ENCODE peak calls at places on chromosomes 5 and 9, in six cellular contexts. One of them, this sample, is unnamed.

GRCh38 chr5:105922574-105922973 is 1748.2 kb downstream of the EFNA5 start:
- DNase-seq in coronary artery: no peak
- DNase-seq in AG10803: no peak
- DNase-seq in Peyer's patch: no peak
- DNase-seq in bronchial epithelial cell: peak; percentile 33
- DNase-seq in choroid plexus epithelial cell: no peak
- DNase-seq in this sample: peak; percentile 39

GRCh38 chr5:371811-372555 is 50.5 kb downstream of the AHRR start:
- DNase-seq in bronchial epithelial cell: no peak
- DNase-seq in AG10803: peak; percentile 40
- DNase-seq in coronary artery: peak; percentile 56
- DNase-seq in Peyer's patch: peak; percentile 42
- DNase-seq in choroid plexus epithelial cell: peak; percentile 28
- DNase-seq in this sample: no peak

GRCh38 chr9:20243866-20244647 is 378.2 kb downstream of the MLLT3 start:
- DNase-seq in AG10803: no peak
- DNase-seq in bronchial epithelial cell: no peak
- DNase-seq in Peyer's patch: no peak
- DNase-seq in coronary artery: no peak
- DNase-seq in choroid plexus epithelial cell: peak; percentile 10
- DNase-seq in this sample: no peak

GRCh38 chr9:133506653-133507038 is 18.1 kb downstream of the MYMK start:
- DNase-seq in AG10803: peak; percentile 87
- DNase-seq in choroid plexus epithelial cell: peak; percentile 59
- DNase-seq in coronary artery: peak; percentile 87
- DNase-seq in bronchial epithelial cell: no peak
- DNase-seq in Peyer's patch: no peak
- DNase-seq in this sample: no peak

GRCh38 chr9:99905833-99906402 is 536 bp upstream of the STX17 start:
- DNase-seq in choroid plexus epithelial cell: no peak
- DNase-seq in bronchial epithelial cell: peak; percentile 62
- DNase-seq in coronary artery: no peak
- DNase-seq in AG10803: no peak
- DNase-seq in Peyer's patch: no peak
- DNase-seq in this sample: peak; percentile 81

GRCh38 chr9:91191443-91192378 is 170.0 kb downstream of the AUH start:
- DNase-seq in coronary artery: no peak
- DNase-seq in bronchial epithelial cell: no peak
- DNase-seq in choroid plexus epithelial cell: no peak
- DNase-seq in AG10803: no peak
- DNase-seq in Peyer's patch: peak; percentile 76
- DNase-seq in this sample: no peak

GRCh38 chr9:21681641-21682040 is 120.8 kb upstream of the MTAP start:
- DNase-seq in bronchial epithelial cell: peak; percentile 100
- DNase-seq in Peyer's patch: no peak
- DNase-seq in coronary artery: no peak
- DNase-seq in AG10803: peak; percentile 89
- DNase-seq in choroid plexus epithelial cell: peak; percentile 79
- DNase-seq in this sample: peak; percentile 94

GRCh38 chr5:58412932-58413331 is 47.0 kb downstream of the PLK2 start:
- DNase-seq in bronchial epithelial cell: no peak
- DNase-seq in choroid plexus epithelial cell: no peak
- DNase-seq in AG10803: no peak
- DNase-seq in coronary artery: no peak
- DNase-seq in Peyer's patch: no peak
- DNase-seq in this sample: no peak

GRCh38 chr9:114396558-114397218 is 8.9 kb upstream of the AKNA start:
- DNase-seq in bronchial epithelial cell: no peak
- DNase-seq in AG10803: peak; percentile 97
- DNase-seq in coronary artery: no peak
- DNase-seq in Peyer's patch: no peak
- DNase-seq in choroid plexus epithelial cell: peak; percentile 85
- DNase-seq in this sample: no peak

GRCh38 chr5:42131081-42131480 is 206.0 kb downstream of the FBXO4 start:
- DNase-seq in AG10803: no peak
- DNase-seq in Peyer's patch: no peak
- DNase-seq in choroid plexus epithelial cell: no peak
- DNase-seq in coronary artery: no peak
- DNase-seq in bronchial epithelial cell: no peak
- DNase-seq in this sample: no peak

GRCh38 chr9:18472435-18472834 is 1.5 kb upstream of the ADAMTSL1 start:
- DNase-seq in bronchial epithelial cell: peak; percentile 52
- DNase-seq in Peyer's patch: no peak
- DNase-seq in AG10803: no peak
- DNase-seq in choroid plexus epithelial cell: no peak
- DNase-seq in coronary artery: no peak
- DNase-seq in this sample: peak; percentile 71

GRCh38 chr9:18474778-18475177 is 825 bp downstream of the ADAMTSL1 start:
- DNase-seq in AG10803: peak; percentile 63
- DNase-seq in Peyer's patch: no peak
- DNase-seq in bronchial epithelial cell: no peak
- DNase-seq in coronary artery: no peak
- DNase-seq in choroid plexus epithelial cell: peak; percentile 72
- DNase-seq in this sample: no peak

GRCh38 chr9:18473551-18474279 is at the start of gene ADAMTSL1:
- DNase-seq in bronchial epithelial cell: no peak
- DNase-seq in AG10803: peak; percentile 85
- DNase-seq in coronary artery: no peak
- DNase-seq in choroid plexus epithelial cell: peak; percentile 71
- DNase-seq in Peyer's patch: peak; percentile 47
- DNase-seq in this sample: peak; percentile 17

GRCh38 chr9:18477121-18477705 is 3.3 kb downstream of the ADAMTSL1 start:
- DNase-seq in AG10803: no peak
- DNase-seq in bronchial epithelial cell: no peak
- DNase-seq in Peyer's patch: no peak
- DNase-seq in coronary artery: no peak
- DNase-seq in choroid plexus epithelial cell: no peak
- DNase-seq in this sample: no peak

GRCh38 chr9:18472915-18473314 is 1.0 kb upstream of the ADAMTSL1 start:
- DNase-seq in Peyer's patch: no peak
- DNase-seq in coronary artery: no peak
- DNase-seq in choroid plexus epithelial cell: no peak
- DNase-seq in AG10803: peak; percentile 66
- DNase-seq in bronchial epithelial cell: no peak
- DNase-seq in this sample: no peak
- H3K4me3 ChIP-seq in Peyer's patch: no peak overlapping the region
- H3K4me3 ChIP-seq in coronary artery: no peak overlapping the region
- H3K4me3 ChIP-seq in choroid plexus epithelial cell: no peak overlapping the region
- H3K4me3 ChIP-seq in AG10803: peak overlapping the region; percentile 78
- H3K4me3 ChIP-seq in bronchial epithelial cell: no peak overlapping the region
- H3K4me3 ChIP-seq in this sample: no peak overlapping the region

DNA sequence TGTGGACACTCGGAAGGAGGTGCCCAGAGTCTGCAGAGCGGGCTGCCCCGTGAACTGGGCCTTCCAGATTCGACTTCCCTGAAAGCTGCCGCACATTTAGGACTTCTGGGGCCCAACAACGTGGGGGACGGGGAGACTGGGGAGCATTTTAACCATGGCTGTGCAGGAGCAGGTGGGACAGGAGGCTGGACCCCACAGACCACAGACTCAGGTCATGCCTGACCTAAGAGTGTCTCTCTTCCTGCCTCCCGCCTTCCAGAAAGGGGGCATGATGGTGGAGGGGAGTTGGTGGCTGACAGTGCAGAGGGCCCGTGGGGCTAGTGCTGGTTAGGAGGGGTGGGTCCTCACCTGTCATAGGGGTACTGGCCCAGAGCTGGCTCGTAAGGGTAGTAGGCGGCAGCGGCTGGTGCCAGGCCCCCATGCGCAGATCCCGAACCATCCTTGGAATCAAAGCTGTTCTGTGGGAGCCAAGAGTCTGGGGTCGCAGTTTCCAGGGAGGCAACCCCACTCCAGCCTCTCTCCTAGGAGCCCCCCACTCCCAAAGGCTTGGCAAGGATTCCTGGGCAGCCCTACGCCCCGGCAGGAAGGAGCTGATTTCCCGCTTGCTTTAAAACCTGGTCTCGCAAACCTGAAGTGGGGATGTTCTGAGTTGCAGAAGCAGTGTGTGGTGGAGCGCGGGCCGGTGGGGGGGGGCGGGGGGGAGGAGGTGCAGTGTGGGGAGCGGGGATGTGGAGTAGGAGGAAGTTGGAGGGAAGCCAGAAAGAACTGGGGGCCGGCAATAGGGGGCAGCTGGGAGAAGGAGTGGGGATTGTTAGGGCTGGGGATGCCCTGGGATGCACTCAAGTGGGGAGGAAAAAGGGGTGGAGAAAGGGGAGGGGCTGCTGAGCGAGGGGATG is 2.1 kb downstream of the IRX4 start:
- DNase-seq in AG10803: no peak
- DNase-seq in choroid plexus epithelial cell: no peak
- DNase-seq in bronchial epithelial cell: no peak
- DNase-seq in coronary artery: no peak
- DNase-seq in Peyer's patch: no peak
- DNase-seq in this sample: no peak
- H3K4me3 ChIP-seq in AG10803: no peak overlapping the region
- H3K4me3 ChIP-seq in choroid plexus epithelial cell: no peak overlapping the region
- H3K4me3 ChIP-seq in bronchial epithelial cell: no peak overlapping the region
- H3K4me3 ChIP-seq in coronary artery: no peak overlapping the region
- H3K4me3 ChIP-seq in Peyer's patch: no peak overlapping the region
- H3K4me3 ChIP-seq in this sample: no peak overlapping the region

GRCh38 chr5:78109891-78110324 is 184.6 kb downstream of the AP3B1 start:
- DNase-seq in AG10803: no peak
- DNase-seq in choroid plexus epithelial cell: no peak
- DNase-seq in bronchial epithelial cell: no peak
- DNase-seq in coronary artery: no peak
- DNase-seq in Peyer's patch: no peak
- DNase-seq in this sample: no peak
- H3K4me3 ChIP-seq in AG10803: no peak overlapping the region
- H3K4me3 ChIP-seq in choroid plexus epithelial cell: no peak overlapping the region
- H3K4me3 ChIP-seq in bronchial epithelial cell: no peak overlapping the region
- H3K4me3 ChIP-seq in coronary artery: no peak overlapping the region
- H3K4me3 ChIP-seq in Peyer's patch: no peak overlapping the region
- H3K4me3 ChIP-seq in this sample: no peak overlapping the region

GRCh38 chr5:65480306-65480865 is 1.3 kb downstream of the ADAMTS6 start:
- DNase-seq in bronchial epithelial cell: peak; percentile 47
- DNase-seq in coronary artery: peak; percentile 88
- DNase-seq in choroid plexus epithelial cell: peak; percentile 91
- DNase-seq in AG10803: peak; percentile 88
- DNase-seq in Peyer's patch: peak; percentile 76
- DNase-seq in this sample: peak; percentile 65
- H3K4me3 ChIP-seq in bronchial epithelial cell: peak overlapping the region; percentile 31
- H3K4me3 ChIP-seq in coronary artery: peak overlapping the region; percentile 68
- H3K4me3 ChIP-seq in choroid plexus epithelial cell: peak overlapping the region; percentile 64
- H3K4me3 ChIP-seq in AG10803: peak overlapping the region; percentile 79
- H3K4me3 ChIP-seq in Peyer's patch: peak overlapping the region; percentile 59
- H3K4me3 ChIP-seq in this sample: peak overlapping the region; percentile 70

DNA sequence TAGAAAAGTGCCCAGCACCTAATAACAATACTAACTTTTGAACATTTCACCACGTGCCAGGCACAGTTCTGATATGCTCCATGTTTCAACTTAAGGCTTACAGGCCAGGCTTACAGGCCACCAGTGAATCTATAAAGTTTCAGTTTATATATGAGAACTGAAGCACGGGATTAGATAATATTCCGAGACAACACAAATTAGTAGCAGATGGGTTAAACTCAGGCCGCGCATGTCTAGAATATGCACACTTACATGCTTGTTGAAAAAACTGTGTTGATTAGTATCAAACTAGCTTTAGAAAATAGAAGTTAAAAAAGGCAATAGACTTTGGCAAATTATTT is 587.9 kb downstream of the MTRR start:
- DNase-seq in coronary artery: no peak
- DNase-seq in bronchial epithelial cell: no peak
- DNase-seq in Peyer's patch: no peak
- DNase-seq in AG10803: peak; percentile 61
- DNase-seq in choroid plexus epithelial cell: no peak
- DNase-seq in this sample: no peak
- H3K4me3 ChIP-seq in coronary artery: no peak overlapping the region
- H3K4me3 ChIP-seq in bronchial epithelial cell: no peak overlapping the region
- H3K4me3 ChIP-seq in Peyer's patch: peak overlapping the region; percentile 94
- H3K4me3 ChIP-seq in AG10803: peak overlapping the region; percentile 44
- H3K4me3 ChIP-seq in choroid plexus epithelial cell: peak overlapping the region; percentile 96
- H3K4me3 ChIP-seq in this sample: no peak overlapping the region

This sample was measured in epithelial cell of esophagus.